ENCODE peak calls at places on chromosome 12, in nine cellular contexts. O is non-pigmented ciliary epithelial cell; L is CD8-positive, alpha-beta T cell; H is HAP-1; S is GM12891; U is endothelial cell; J is substantia nigra; P is GM04503; B is smooth muscle cell of the brain vasculature. N is an unnamed sample.

GRCh38 chr12:58521152-58521551 is 399.2 kb downstream of the LRIG3 start:
- DNase-seq in B (no peak), S (no peak), U (no peak), J (no peak), O (no peak), P (no peak), L (no peak), H (no peak), N (no peak)

GRCh38 chr12:6451348-6452244 is at the start of gene TAPBPL:
- DNase-seq in B (peak; percentile 46), U (peak; percentile 63), L (peak; percentile 69), J (peak; percentile 93), S (peak; percentile 68), P (peak; percentile 60), H (no peak), O (peak; percentile 44), N (peak; percentile 87)

GRCh38 chr12:186006-186625 is 27.8 kb downstream of the SLC6A12 start:
- DNase-seq in P (no peak), H (no peak), B (no peak), L (no peak), U (no peak), S (no peak), O (no peak), J (no peak), N (no peak)

GRCh38 chr12:57103856-57104255 is 7.3 kb downstream of the STAT6 start:
- DNase-seq in J (no peak), P (no peak), U (no peak), H (no peak), O (no peak), S (no peak), L (no peak), B (no peak), N (no peak)

GRCh38 chr12:115199831-115200230 is 515.9 kb upstream of the TBX3 start:
- DNase-seq in H (no peak), B (no peak), J (no peak), P (peak; percentile 33), S (no peak), U (no peak), O (peak; percentile 17), L (no peak), N (no peak)

GRCh38 chr12:44848771-44849085 is 27.4 kb downstream of the NELL2 start:
- DNase-seq in L (no peak), P (no peak), O (no peak), B (no peak), J (no peak), U (no peak), H (no peak), S (no peak), N (no peak)

GRCh38 chr12:5197127-5197526 is 153.4 kb downstream of the KCNA5 start:
- DNase-seq in P (no peak), H (no peak), O (peak; percentile 9), U (no peak), B (no peak), S (no peak), J (no peak), L (no peak), N (no peak)

GRCh38 chr12:50283924-50284236 is 560 bp upstream of the LIMA1 start:
- DNase-seq in P (no peak), O (no peak), H (peak; percentile 11), U (no peak), B (no peak), J (no peak), L (no peak), S (peak; percentile 11), N (no peak)

GRCh38 chr12:105596731-105597130 is 266.2 kb downstream of the C12orf75 start:
- DNase-seq in B (no peak), L (no peak), U (no peak), H (no peak), P (no peak), O (no peak), S (no peak), J (no peak), N (no peak)

GRCh38 chr12:95004610-95005009 is 1.1 kb upstream of the NDUFA12 start:
- DNase-seq in P (no peak), J (no peak), H (no peak), B (no peak), L (no peak), O (no peak), S (no peak), U (no peak), N (no peak)

N was measured in COLO829.